ENCODE peak calls at places on chromosomes 16 and 17, in six cellular contexts. D is lung, B is endodermal cell, P is ascending aorta, I is cardiac muscle cell, T is OCI-LY7. A is an unnamed sample.

GRCh38 chr16:55703003-55704001 is 47.5 kb downstream of the SLC6A2 start:
- DNase-seq in I (peak; percentile 70), T (peak; percentile 44), D (no peak), B (peak; percentile 51), P (no peak), A (peak; percentile 85)

GRCh38 chr17:71118039-71118438 is 948.7 kb downstream of the KCNJ2 start:
- DNase-seq in B (peak; percentile 65), I (peak; percentile 2), T (peak; percentile 29), D (no peak), P (no peak), A (no peak)

GRCh38 chr17:40530988-40531971 is 29.9 kb upstream of the TNS4 start:
- DNase-seq in P (peak; percentile 33), I (no peak), B (peak; percentile 61), D (no peak), T (peak; percentile 32), A (peak; percentile 85)

GRCh38 chr16:72976747-72977064 is 71.2 kb downstream of the ZFHX3 start:
- DNase-seq in I (no peak), B (no peak), P (no peak), T (no peak), D (no peak), A (no peak)

GRCh38 chr16:89581045-89581695 is 5.6 kb downstream of the CPNE7 start:
- DNase-seq in P (no peak), I (no peak), T (no peak), B (no peak), D (no peak), A (no peak)

GRCh38 chr16:79651363-79651762 is 50.8 kb upstream of the MAF start:
- DNase-seq in T (no peak), I (no peak), B (no peak), D (peak; percentile 54), P (peak; percentile 82), A (peak; percentile 91)

GRCh38 chr16:49700222-49700927 is 155.5 kb downstream of the ZNF423 start:
- DNase-seq in I (no peak), T (no peak), D (peak; percentile 29), P (peak; percentile 85), B (peak; percentile 79), A (peak; percentile 41)

GRCh38 chr16:4696905-4697866 is 3.8 kb downstream of the NUDT16L1 start:
- DNase-seq in D (no peak), I (no peak), B (peak; percentile 47), P (peak; percentile 63), T (no peak), A (peak; percentile 84)

GRCh38 chr16:17476414-17477259 is 5.9 kb upstream of the XYLT1 start:
- DNase-seq in T (peak; percentile 77), D (no peak), P (no peak), B (peak; percentile 92), I (peak; percentile 78), A (peak; percentile 83)

GRCh38 chr16:47644166-47644565 is 183.0 kb downstream of the PHKB start:
- DNase-seq in B (no peak), I (no peak), P (peak; percentile 76), D (no peak), T (no peak), A (no peak)

GRCh38 chr17:75845058-75845711 is 981 bp upstream of the UNC13D start:
- DNase-seq in D (peak; percentile 90), P (peak; percentile 94), T (peak; percentile 82), I (peak; percentile 84), B (peak; percentile 98), A (peak; percentile 97)

GRCh38 chr16:73140944-73141343 is 93.0 kb upstream of the ZFHX3 start:
- DNase-seq in P (no peak), D (no peak), T (no peak), I (no peak), B (no peak), A (no peak)

GRCh38 chr17:55620945-55621344 is 101.7 kb downstream of the TMEM100 start:
- DNase-seq in B (no peak), P (no peak), T (no peak), I (no peak), D (no peak), A (no peak)

GRCh38 chr17:73586921-73587680 is 57.1 kb downstream of the SDK2 start:
- DNase-seq in D (no peak), B (peak; percentile 70), P (no peak), I (no peak), T (peak; percentile 78), A (no peak)

GRCh38 chr17:74970395-74970794 is 2.2 kb downstream of the HID1 start:
- DNase-seq in D (no peak), P (no peak), T (no peak), B (peak; percentile 46), I (no peak), A (no peak)

GRCh38 chr17:10210151-10210574 is 11.8 kb upstream of the GAS7 start:
- DNase-seq in T (no peak), P (no peak), B (peak; percentile 82), I (no peak), D (no peak), A (no peak)

GRCh38 chr17:58006563-58006923 is 503 bp downstream of the SRSF1 start:
- DNase-seq in B (peak; percentile 83), T (peak; percentile 73), D (peak; percentile 78), P (peak; percentile 83), I (peak; percentile 87), A (peak; percentile 95)

GRCh38 chr17:7217113-7217987 is 2.3 kb downstream of the DLG4 start:
- DNase-seq in T (peak; percentile 68), B (peak; percentile 89), P (no peak), D (no peak), I (peak; percentile 79), A (no peak)

GRCh38 chr17:76397687-76398522 is 13.5 kb downstream of the SPHK1 start:
- DNase-seq in D (peak; percentile 86), I (peak; percentile 90), T (peak; percentile 88), P (peak; percentile 94), B (peak; percentile 99), A (peak; percentile 98)

GRCh38 chr16:58628845-58629680 is 563 bp downstream of the CNOT1 start:
- DNase-seq in I (peak; percentile 69), B (peak; percentile 70), P (peak; percentile 78), T (peak; percentile 77), D (peak; percentile 56), A (peak; percentile 49)

GRCh38 chr17:10640475-10640874 is 16.6 kb downstream of the MYH3 start:
- DNase-seq in D (no peak), T (no peak), B (no peak), I (no peak), P (no peak), A (no peak)

GRCh38 chr16:12637002-12637401 is 166.7 kb downstream of the CPPED1 start:
- DNase-seq in D (no peak), I (peak; percentile 18), B (peak; percentile 85), T (no peak), P (no peak), A (no peak)

GRCh38 chr16:9489823-9490467 is 398.5 kb downstream of the HAPSTR1 start:
- DNase-seq in T (no peak), I (no peak), B (no peak), P (no peak), D (no peak), A (no peak)

GRCh38 chr17:21243516-21244303 is 9.5 kb downstream of the NATD1 start:
- DNase-seq in D (no peak), P (no peak), B (peak; percentile 55), T (no peak), I (no peak), A (no peak)
- TF ChIP-seq CTCF in D (no peak), P (no peak), B (no peak), T (no peak), I (no peak), A (no peak)

DNA sequence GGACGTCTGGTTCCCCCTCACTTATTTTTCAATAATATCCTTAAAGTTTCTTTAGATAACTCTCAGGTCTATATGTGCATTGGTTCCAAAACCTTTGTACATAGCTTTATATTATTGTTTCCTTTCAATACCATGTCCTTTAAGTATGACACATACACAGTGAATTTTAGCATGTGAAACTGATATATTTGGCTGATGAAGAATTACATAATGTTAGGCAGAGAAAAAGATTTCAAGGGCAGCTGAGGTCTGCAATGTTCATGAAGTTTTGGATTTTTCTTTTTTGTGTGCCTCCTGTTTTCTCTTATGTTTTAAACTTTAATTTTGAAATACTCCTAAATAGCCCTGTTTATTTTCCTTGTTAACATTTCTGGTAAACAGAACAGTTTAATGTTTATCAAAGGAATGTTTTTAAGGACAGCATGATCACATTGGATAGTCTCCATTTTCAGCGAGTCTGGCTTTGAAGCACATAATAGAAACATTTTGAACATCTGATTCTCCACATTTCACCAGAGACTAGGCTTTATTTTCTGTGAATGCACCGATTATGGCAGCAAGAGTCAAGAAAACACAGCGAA is 32.9 kb upstream of the FBXO47 start:
- DNase-seq in P (no peak), I (no peak), T (no peak), B (no peak), D (no peak), A (no peak)
- TF ChIP-seq CTCF in P (no peak), I (no peak), T (no peak), B (no peak), D (no peak), A (no peak)

GRCh38 chr16:31052131-31052530 is 18.8 kb downstream of the STX4 start:
- DNase-seq in D (peak; percentile 46), T (no peak), B (no peak), I (no peak), P (peak; percentile 74), A (no peak)
- TF ChIP-seq CTCF in D (no peak), T (no peak), B (no peak), I (no peak), P (no peak), A (no peak)

GRCh38 chr16:85167589-85168537 is 55.6 kb upstream of the CIBAR2 start:
- DNase-seq in B (no peak), T (no peak), D (no peak), I (no peak), P (no peak), A (no peak)

GRCh38 chr16:85169333-85170065 is 57.2 kb upstream of the CIBAR2 start:
- DNase-seq in T (no peak), I (peak; percentile 64), P (no peak), B (peak; percentile 74), D (no peak), A (no peak)

GRCh38 chr16:85170066-85171003 is 58.1 kb upstream of the CIBAR2 start:
- DNase-seq in P (no peak), T (no peak), D (no peak), I (no peak), B (no peak), A (no peak)

GRCh38 chr16:85166699-85167588 is 54.7 kb upstream of the CIBAR2 start:
- DNase-seq in B (no peak), I (no peak), D (no peak), P (no peak), T (no peak), A (no peak)

DNA sequence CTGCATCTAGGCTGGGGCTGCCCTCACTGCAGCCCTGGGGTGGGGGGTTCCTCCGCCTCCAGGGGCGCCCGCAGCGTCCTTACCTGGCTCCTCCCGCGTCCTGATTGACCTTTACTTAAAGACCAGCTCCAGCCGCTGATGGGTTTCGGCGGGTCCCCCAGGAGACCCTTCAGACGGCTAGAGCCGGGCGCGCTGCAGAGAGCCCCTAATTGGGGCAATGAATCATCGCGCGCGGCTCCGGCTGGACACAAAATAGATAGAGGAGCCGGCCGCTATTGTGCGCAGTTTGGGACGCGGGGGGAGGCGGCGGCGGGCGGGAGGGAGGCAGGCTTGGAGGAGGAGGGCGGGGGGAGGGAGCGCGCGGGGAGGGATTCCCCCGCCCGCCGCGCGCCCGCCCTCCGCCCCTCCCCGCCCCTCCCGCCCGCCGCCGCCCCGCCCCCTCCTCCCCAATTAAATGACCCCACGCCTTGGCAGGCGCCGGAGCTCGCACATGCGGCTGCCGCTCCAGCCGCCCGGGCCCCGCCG is 56.5 kb upstream of the CIBAR2 start:
- DNase-seq in P (peak; percentile 81), T (no peak), I (peak; percentile 74), D (no peak), B (peak; percentile 82), A (peak; percentile 93)
- TF ChIP-seq CTCF in P (no peak), T (no peak), I (no peak), D (no peak), B (no peak), A (no peak)

A was measured in lower leg skin.